ENCODE peak calls at places on chromosome X, in five cellular contexts. B is lung microvascular endothelial cell; I is stimulated activated CD8-positive, alpha-beta memory T cell treated with anti-CD3 and anti-CD28 coated beads, Interleukin-15, amount 100 ng/mL, for 24 hours; P is fibroblast of pulmonary artery; D is stimulated activated naive B cell treated with anti-CD40 and anti-IgM and Interleukin-4, amounts not matched to agents 10 μg/mL and 1 μg/mL and 100 μg/mL, for 72 hours. F is an unnamed sample.

GRCh38 chrX:3549442-3549875 is 164.0 kb downstream of the PRKX start:
- DNase-seq in I (no peak), D (no peak), P (peak), B (peak), F (no peak)

GRCh38 chrX:132716006-132716405 is 227.2 kb upstream of the MBNL3 start:
- DNase-seq in B (no peak), P (no peak), D (no peak), I (no peak), F (no peak)

GRCh38 chrX:19750028-19750786 is 137.2 kb downstream of the SH3KBP1 start:
- DNase-seq in P (no peak), D (no peak), I (no peak), B (no peak), F (no peak)

GRCh38 chrX:95318882-95319281 is 1365.8 kb upstream of the DIAPH2 start:
- DNase-seq in I (no peak), D (no peak), B (peak), P (no peak), F (no peak)

GRCh38 chrX:31588355-31588754 is 516.5 kb upstream of the FTHL17 start:
- DNase-seq in P (no peak), D (no peak), I (no peak), B (no peak), F (no peak)

GRCh38 chrX:17788956-17789562 is 51.8 kb downstream of the SCML1 start:
- DNase-seq in P (no peak), B (no peak), I (no peak), D (no peak), F (no peak)

GRCh38 chrX:143580266-143580665 is 55.6 kb downstream of the SLITRK4 start:
- DNase-seq in B (no peak), P (peak), D (no peak), I (no peak), F (no peak)

GRCh38 chrX:73851014-73852009 is 288.3 kb downstream of the CHIC1 start:
- DNase-seq in D (peak), I (no peak), P (no peak), B (peak), F (no peak)

GRCh38 chrX:34521563-34521962 is 135.5 kb downstream of the TMEM47 start:
- DNase-seq in D (no peak), P (peak), B (peak), I (no peak), F (no peak)

GRCh38 chrX:16552546-16552945 is 97.4 kb upstream of the S100G start:
- DNase-seq in D (no peak), P (peak), B (no peak), I (no peak), F (no peak)

GRCh38 chrX:70479970-70480659 is 35.5 kb downstream of the DLG3 start:
- DNase-seq in B (peak), I (no peak), D (no peak), P (peak), F (no peak)

GRCh38 chrX:75781618-75782017 is 3.4 kb downstream of the MAGEE2 start:
- DNase-seq in I (no peak), P (no peak), B (no peak), D (no peak), F (no peak)

GRCh38 chrX:32045149-32045548 is 973.3 kb upstream of the FTHL17 start:
- DNase-seq in D (no peak), I (no peak), P (no peak), B (no peak), F (no peak)

GRCh38 chrX:10350991-10351390 is 194.2 kb downstream of the CLCN4 start:
- DNase-seq in I (no peak), P (no peak), B (no peak), D (no peak), F (no peak)

GRCh38 chrX:103063918-103064434 is at the start of gene BEX1:
- DNase-seq in B (no peak), I (no peak), D (no peak), P (peak), F (no peak)

GRCh38 chrX:13093489-13094140 is 49.2 kb upstream of the FAM9C start:
- DNase-seq in B (no peak), I (no peak), D (no peak), P (no peak), F (peak)

GRCh38 chrX:18461431-18461830 is 36.0 kb downstream of the CDKL5 start:
- DNase-seq in B (peak), I (no peak), P (peak), D (no peak), F (no peak)

GRCh38 chrX:150546711-150547153 is 21.7 kb upstream of the MTM1 start:
- DNase-seq in D (no peak), P (peak), I (no peak), B (no peak), F (no peak)

GRCh38 chrX:12292996-12293765 is 154.9 kb downstream of the FRMPD4 start:
- DNase-seq in P (peak), B (no peak), I (no peak), D (no peak), F (no peak)

GRCh38 chrX:65596270-65596669 is 61.7 kb upstream of the LAS1L start:
- DNase-seq in P (peak), D (peak), I (no peak), B (peak), F (peak)

GRCh38 chrX:49844622-49845021 is 15.5 kb downstream of the PAGE4 start:
- DNase-seq in B (no peak), P (no peak), D (no peak), I (no peak), F (no peak)

GRCh38 chrX:26414534-26414933 is 198.6 kb downstream of the MAGEB5 start:
- DNase-seq in I (no peak), P (no peak), B (no peak), D (no peak), F (no peak)

GRCh38 chrX:56219702-56220101 is 12.5 kb upstream of the KLF8 start:
- DNase-seq in D (no peak), P (no peak), I (no peak), B (peak), F (no peak)

GRCh38 chrX:10160221-10160620 is 3.4 kb downstream of the CLCN4 start:
- DNase-seq in B (no peak), P (no peak), D (no peak), I (no peak), F (no peak)

GRCh38 chrX:31423575-31424284 is 351.9 kb upstream of the FTHL17 start:
- DNase-seq in B (peak), P (peak), D (no peak), I (no peak), F (no peak)

GRCh38 chrX:55312655-55313054 is 47.9 kb upstream of the PAGE3 start:
- DNase-seq in B (no peak), P (no peak), I (no peak), D (no peak), F (no peak)

GRCh38 chrX:112941209-112941788 is 100.7 kb upstream of the AMOT start:
- DNase-seq in B (no peak), I (no peak), D (no peak), P (no peak), F (no peak)